ENCODE peak calls at places on chromosomes 4 and X, in seven cellular contexts. One of them, this sample, is unnamed.

GRCh38 chr4:39637572-39638357 is 900 bp downstream of the SMIM14 start:
- DNase-seq in neural progenitor cell: peak; percentile 91
- DNase-seq in GM23338: peak; percentile 95
- DNase-seq in MM.1S: peak; percentile 38
- DNase-seq in Karpas-422: peak; percentile 78
- DNase-seq in hepatocyte: peak; percentile 73
- DNase-seq in GM23248: peak; percentile 89
- DNase-seq in this sample: no peak

GRCh38 chr4:38332699-38333098 is 331.3 kb upstream of the KLF3 start:
- DNase-seq in Karpas-422: no peak
- DNase-seq in hepatocyte: no peak
- DNase-seq in GM23248: no peak
- DNase-seq in GM23338: no peak
- DNase-seq in neural progenitor cell: no peak
- DNase-seq in MM.1S: no peak
- DNase-seq in this sample: no peak

GRCh38 chr4:4457803-4458550 is 71.1 kb downstream of the NSG1 start:
- DNase-seq in GM23248: peak; percentile 87
- DNase-seq in Karpas-422: no peak
- DNase-seq in hepatocyte: no peak
- DNase-seq in MM.1S: no peak
- DNase-seq in neural progenitor cell: no peak
- DNase-seq in GM23338: peak; percentile 27
- DNase-seq in this sample: no peak

GRCh38 chr4:3401436-3402171 is 40.2 kb upstream of the HGFAC start:
- DNase-seq in neural progenitor cell: no peak
- DNase-seq in GM23248: no peak
- DNase-seq in Karpas-422: no peak
- DNase-seq in MM.1S: no peak
- DNase-seq in hepatocyte: no peak
- DNase-seq in GM23338: no peak
- DNase-seq in this sample: no peak

GRCh38 chr4:12421364-12421763 is 992.7 kb upstream of the HS3ST1 start:
- DNase-seq in hepatocyte: peak; percentile 17
- DNase-seq in GM23338: no peak
- DNase-seq in GM23248: no peak
- DNase-seq in MM.1S: no peak
- DNase-seq in Karpas-422: no peak
- DNase-seq in neural progenitor cell: no peak
- DNase-seq in this sample: no peak

GRCh38 chr4:53562409-53562808 is 28.9 kb downstream of the LNX1 start:
- DNase-seq in Karpas-422: no peak
- DNase-seq in GM23248: no peak
- DNase-seq in GM23338: no peak
- DNase-seq in MM.1S: no peak
- DNase-seq in hepatocyte: no peak
- DNase-seq in neural progenitor cell: no peak
- DNase-seq in this sample: no peak

GRCh38 chr4:98930311-98930865 is 1.5 kb upstream of the EIF4E start:
- DNase-seq in Karpas-422: no peak
- DNase-seq in GM23338: no peak
- DNase-seq in MM.1S: no peak
- DNase-seq in hepatocyte: no peak
- DNase-seq in neural progenitor cell: no peak
- DNase-seq in GM23248: no peak
- DNase-seq in this sample: no peak

GRCh38 chr4:59258002-59258401 is 1942.1 kb upstream of the ADGRL3 start:
- DNase-seq in hepatocyte: no peak
- DNase-seq in GM23248: no peak
- DNase-seq in MM.1S: no peak
- DNase-seq in GM23338: no peak
- DNase-seq in neural progenitor cell: no peak
- DNase-seq in Karpas-422: no peak
- DNase-seq in this sample: no peak

GRCh38 chrX:30653415-30654131 is at the start of gene GK:
- DNase-seq in neural progenitor cell: peak; percentile 39
- DNase-seq in hepatocyte: peak; percentile 25
- DNase-seq in GM23248: peak; percentile 46
- DNase-seq in MM.1S: peak; percentile 9
- DNase-seq in GM23338: peak; percentile 12
- DNase-seq in Karpas-422: peak; percentile 64
- DNase-seq in this sample: no peak

GRCh38 chr4:36712013-36712412 is 430.6 kb downstream of the DTHD1 start:
- DNase-seq in GM23338: no peak
- DNase-seq in neural progenitor cell: no peak
- DNase-seq in GM23248: no peak
- DNase-seq in Karpas-422: no peak
- DNase-seq in hepatocyte: no peak
- DNase-seq in MM.1S: no peak
- DNase-seq in this sample: no peak

GRCh38 chr4:113440366-113440765 is 321.2 kb downstream of the CAMK2D start:
- DNase-seq in hepatocyte: no peak
- DNase-seq in Karpas-422: no peak
- DNase-seq in GM23248: no peak
- DNase-seq in MM.1S: no peak
- DNase-seq in GM23338: no peak
- DNase-seq in neural progenitor cell: no peak
- DNase-seq in this sample: no peak

GRCh38 chr4:132269303-132269990 is 879.6 kb upstream of the PCDH10 start:
- DNase-seq in neural progenitor cell: no peak
- DNase-seq in GM23338: no peak
- DNase-seq in GM23248: no peak
- DNase-seq in MM.1S: no peak
- DNase-seq in Karpas-422: no peak
- DNase-seq in hepatocyte: no peak
- DNase-seq in this sample: no peak

GRCh38 chr4:132266374-132266773 is 882.7 kb upstream of the PCDH10 start:
- DNase-seq in neural progenitor cell: no peak
- DNase-seq in hepatocyte: no peak
- DNase-seq in GM23338: no peak
- DNase-seq in GM23248: no peak
- DNase-seq in MM.1S: peak; percentile 93
- DNase-seq in Karpas-422: no peak
- DNase-seq in this sample: no peak
- H3K4me1 ChIP-seq in neural progenitor cell: no peaks in the 10 kb centered on the region
- H3K4me1 ChIP-seq in hepatocyte: peaks cover 4% of the 10 kb centered on the region
- H3K4me1 ChIP-seq in GM23338: no peaks in the 10 kb centered on the region
- H3K4me1 ChIP-seq in GM23248: no peaks in the 10 kb centered on the region
- H3K4me1 ChIP-seq in MM.1S: peaks cover 42% of the 10 kb centered on the region
- H3K4me1 ChIP-seq in Karpas-422: peaks cover 13% of the 10 kb centered on the region
- H3K4me1 ChIP-seq in this sample: no peaks in the 10 kb centered on the region

GRCh38 chr4:6945052-6945409 is 35.4 kb downstream of the TBC1D14 start:
- DNase-seq in MM.1S: no peak
- DNase-seq in GM23338: no peak
- DNase-seq in GM23248: no peak
- DNase-seq in neural progenitor cell: peak; percentile 43
- DNase-seq in Karpas-422: no peak
- DNase-seq in hepatocyte: no peak
- DNase-seq in this sample: no peak
- H3K79me2 ChIP-seq in MM.1S: peaks cover 48% of the 10 kb centered on the region
- H3K79me2 ChIP-seq in GM23338: peaks cover 60% of the 10 kb centered on the region
- H3K79me2 ChIP-seq in GM23248: peaks cover 20% of the 10 kb centered on the region
- H3K79me2 ChIP-seq in neural progenitor cell: peaks cover 54% of the 10 kb centered on the region
- H3K79me2 ChIP-seq in Karpas-422: no peaks in the 10 kb centered on the region
- H3K79me2 ChIP-seq in hepatocyte: peaks cover 71% of the 10 kb centered on the region
- H3K79me2 ChIP-seq in this sample: no peaks in the 10 kb centered on the region

GRCh38 chr4:6986781-6987565 is 56.2 kb upstream of the TADA2B start:
- DNase-seq in neural progenitor cell: peak; percentile 99
- DNase-seq in MM.1S: peak; percentile 95
- DNase-seq in hepatocyte: peak; percentile 99
- DNase-seq in GM23338: peak; percentile 97
- DNase-seq in Karpas-422: peak; percentile 98
- DNase-seq in GM23248: peak; percentile 99
- DNase-seq in this sample: no peak
- H3K4me1 ChIP-seq in neural progenitor cell: peaks cover 32% of the 10 kb centered on the region
- H3K4me1 ChIP-seq in MM.1S: peaks cover 43% of the 10 kb centered on the region
- H3K4me1 ChIP-seq in hepatocyte: peaks cover 39% of the 10 kb centered on the region
- H3K4me1 ChIP-seq in GM23338: peaks cover 24% of the 10 kb centered on the region
- H3K4me1 ChIP-seq in Karpas-422: peaks cover 30% of the 10 kb centered on the region
- H3K4me1 ChIP-seq in GM23248: peaks cover 34% of the 10 kb centered on the region
- H3K4me1 ChIP-seq in this sample: peaks cover 47% of the 10 kb centered on the region

GRCh38 chr4:18014269-18014668 is 7.3 kb downstream of the LCORL start:
- DNase-seq in MM.1S: no peak
- DNase-seq in hepatocyte: no peak
- DNase-seq in GM23338: no peak
- DNase-seq in neural progenitor cell: no peak
- DNase-seq in GM23248: no peak
- DNase-seq in Karpas-422: no peak
- DNase-seq in this sample: no peak
- H3K79me2 ChIP-seq in MM.1S: peaks cover 99% of the 10 kb centered on the region
- H3K79me2 ChIP-seq in hepatocyte: peaks cover 100% of the 10 kb centered on the region
- H3K79me2 ChIP-seq in GM23338: peaks cover 100% of the 10 kb centered on the region
- H3K79me2 ChIP-seq in neural progenitor cell: peaks cover 100% of the 10 kb centered on the region
- H3K79me2 ChIP-seq in GM23248: peaks cover 100% of the 10 kb centered on the region
- H3K79me2 ChIP-seq in Karpas-422: peaks cover 99% of the 10 kb centered on the region
- H3K79me2 ChIP-seq in this sample: peaks cover 65% of the 10 kb centered on the region

GRCh38 chrX:107712231-107713204 is 63.1 kb downstream of the TSC22D3 start:
- DNase-seq in hepatocyte: peak; percentile 55
- DNase-seq in MM.1S: no peak
- DNase-seq in Karpas-422: peak; percentile 58
- DNase-seq in GM23248: peak; percentile 67
- DNase-seq in neural progenitor cell: no peak
- DNase-seq in GM23338: no peak
- DNase-seq in this sample: no peak

GRCh38 chrX:107715331-107716044 is 60.1 kb downstream of the TSC22D3 start:
- DNase-seq in neural progenitor cell: no peak
- DNase-seq in hepatocyte: no peak
- DNase-seq in MM.1S: no peak
- DNase-seq in Karpas-422: no peak
- DNase-seq in GM23248: peak; percentile 61
- DNase-seq in GM23338: no peak
- DNase-seq in this sample: no peak

GRCh38 chrX:107714196-107714811 is 61.3 kb downstream of the TSC22D3 start:
- DNase-seq in GM23248: peak; percentile 52
- DNase-seq in neural progenitor cell: no peak
- DNase-seq in GM23338: no peak
- DNase-seq in MM.1S: no peak
- DNase-seq in hepatocyte: no peak
- DNase-seq in Karpas-422: peak; percentile 62
- DNase-seq in this sample: no peak

GRCh38 chrX:107711521-107712041 is 64.0 kb downstream of the TSC22D3 start:
- DNase-seq in GM23338: no peak
- DNase-seq in hepatocyte: no peak
- DNase-seq in MM.1S: no peak
- DNase-seq in GM23248: no peak
- DNase-seq in Karpas-422: no peak
- DNase-seq in neural progenitor cell: no peak
- DNase-seq in this sample: no peak

GRCh38 chrX:107713205-107714195 is 62.1 kb downstream of the TSC22D3 start:
- DNase-seq in GM23248: peak; percentile 35
- DNase-seq in neural progenitor cell: no peak
- DNase-seq in GM23338: no peak
- DNase-seq in hepatocyte: no peak
- DNase-seq in MM.1S: no peak
- DNase-seq in Karpas-422: peak; percentile 60
- DNase-seq in this sample: no peak
- H3K4me1 ChIP-seq in GM23248: peaks cover 52% of the 10 kb centered on the region
- H3K4me1 ChIP-seq in neural progenitor cell: peaks cover 10% of the 10 kb centered on the region
- H3K4me1 ChIP-seq in GM23338: peaks cover 6% of the 10 kb centered on the region
- H3K4me1 ChIP-seq in hepatocyte: peaks cover 54% of the 10 kb centered on the region
- H3K4me1 ChIP-seq in MM.1S: peaks cover 31% of the 10 kb centered on the region
- H3K4me1 ChIP-seq in Karpas-422: peaks cover 74% of the 10 kb centered on the region
- H3K4me1 ChIP-seq in this sample: peaks cover 53% of the 10 kb centered on the region

DNA sequence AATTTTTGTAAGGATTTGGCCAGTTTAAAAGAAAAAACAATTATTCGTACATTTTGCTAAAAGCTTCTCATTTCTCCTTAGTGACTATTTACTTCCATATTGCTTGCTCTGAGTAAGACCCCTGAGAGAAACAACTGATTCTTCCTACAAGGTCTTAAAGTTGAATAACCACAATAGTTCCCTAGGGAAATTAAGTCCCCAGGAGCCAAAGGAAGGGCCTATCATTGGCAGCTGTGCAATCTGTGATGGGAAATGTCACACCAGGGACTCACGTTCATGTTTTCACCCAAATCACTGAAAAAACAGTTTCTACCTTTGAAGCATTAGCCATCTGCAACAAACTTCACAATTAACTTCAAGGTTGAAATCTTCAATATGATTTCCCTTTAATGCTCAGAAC is 66.7 kb downstream of the JADE1 start:
- DNase-seq in MM.1S: no peak
- DNase-seq in GM23248: no peak
- DNase-seq in neural progenitor cell: no peak
- DNase-seq in GM23338: no peak
- DNase-seq in hepatocyte: no peak
- DNase-seq in Karpas-422: no peak
- DNase-seq in this sample: no peak
- H3K79me2 ChIP-seq in MM.1S: no peaks in the 10 kb centered on the region
- H3K79me2 ChIP-seq in GM23248: no peaks in the 10 kb centered on the region
- H3K79me2 ChIP-seq in neural progenitor cell: no peaks in the 10 kb centered on the region
- H3K79me2 ChIP-seq in GM23338: no peaks in the 10 kb centered on the region
- H3K79me2 ChIP-seq in hepatocyte: no peaks in the 10 kb centered on the region
- H3K79me2 ChIP-seq in Karpas-422: no peaks in the 10 kb centered on the region
- H3K79me2 ChIP-seq in this sample: no peaks in the 10 kb centered on the region

DNA sequence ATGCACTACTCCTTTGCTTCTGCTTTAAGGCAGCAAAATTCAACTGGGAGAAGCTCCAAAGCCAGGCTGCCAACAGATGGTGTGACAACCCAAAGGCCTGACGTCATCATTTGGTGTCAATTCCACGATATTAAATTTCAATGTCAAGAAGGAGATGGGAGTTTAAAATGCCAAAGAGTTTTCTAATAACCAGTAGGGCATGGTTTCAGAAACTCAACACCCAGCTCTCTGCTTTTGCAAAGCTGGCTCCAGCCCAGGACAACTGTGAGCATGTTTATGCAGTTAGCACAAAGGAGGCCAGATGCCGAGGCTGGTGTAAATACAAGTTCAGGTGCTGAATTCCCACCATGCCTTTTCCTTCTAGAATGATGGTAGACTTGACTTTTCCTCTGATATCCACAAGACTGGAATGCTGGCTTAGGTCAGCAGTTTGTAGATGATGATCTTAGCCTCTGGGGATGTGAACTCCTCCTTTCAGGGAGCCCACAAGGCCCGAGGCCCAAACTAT is 67.3 kb downstream of the AFAP1 start:
- DNase-seq in MM.1S: no peak
- DNase-seq in hepatocyte: peak; percentile 19
- DNase-seq in Karpas-422: no peak
- DNase-seq in neural progenitor cell: no peak
- DNase-seq in GM23338: no peak
- DNase-seq in GM23248: peak; percentile 94
- DNase-seq in this sample: peak; percentile 50
- H3K4me1 ChIP-seq in MM.1S: no peaks in the 10 kb centered on the region
- H3K4me1 ChIP-seq in hepatocyte: peaks cover 5% of the 10 kb centered on the region
- H3K4me1 ChIP-seq in Karpas-422: no peaks in the 10 kb centered on the region
- H3K4me1 ChIP-seq in neural progenitor cell: no peaks in the 10 kb centered on the region
- H3K4me1 ChIP-seq in GM23338: peaks cover 26% of the 10 kb centered on the region
- H3K4me1 ChIP-seq in GM23248: peaks cover 91% of the 10 kb centered on the region
- H3K4me1 ChIP-seq in this sample: peaks cover 14% of the 10 kb centered on the region

DNA sequence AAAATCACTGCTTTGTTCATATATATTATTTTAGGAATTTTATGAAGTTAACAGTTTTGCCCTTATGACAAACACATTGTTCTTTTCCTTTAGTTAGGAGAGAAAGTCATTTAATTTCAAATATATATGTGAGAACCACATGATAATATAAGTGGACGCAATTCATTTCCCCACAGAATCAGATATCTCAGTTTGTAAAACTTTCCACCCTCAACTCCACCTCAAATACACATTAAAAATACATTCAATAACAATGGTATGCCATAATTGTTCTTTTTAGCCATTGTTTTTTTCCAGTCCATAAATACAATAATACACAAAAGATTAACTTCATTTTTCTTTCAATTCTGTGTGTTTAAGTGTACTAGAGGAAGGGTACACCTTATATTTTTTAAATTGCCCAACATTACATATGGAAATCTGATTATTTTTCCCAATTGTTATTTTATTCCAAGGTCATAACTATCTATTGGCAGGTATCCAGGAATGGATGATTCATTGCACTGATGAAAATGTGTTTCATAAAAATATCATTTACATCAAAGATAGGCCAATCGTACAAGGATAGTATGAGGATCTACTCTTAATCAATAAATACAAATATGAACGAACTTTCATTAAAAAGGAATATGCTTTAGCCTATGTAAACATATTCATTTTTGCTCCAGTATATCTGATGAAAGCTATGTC is 125.0 kb downstream of the PPP3CA start:
- DNase-seq in Karpas-422: no peak
- DNase-seq in hepatocyte: no peak
- DNase-seq in MM.1S: no peak
- DNase-seq in GM23248: no peak
- DNase-seq in neural progenitor cell: no peak
- DNase-seq in GM23338: no peak
- DNase-seq in this sample: no peak
- H3K79me2 ChIP-seq in Karpas-422: no peaks in the 10 kb centered on the region
- H3K79me2 ChIP-seq in hepatocyte: peaks cover 83% of the 10 kb centered on the region
- H3K79me2 ChIP-seq in MM.1S: peaks cover 43% of the 10 kb centered on the region
- H3K79me2 ChIP-seq in GM23248: peaks cover 97% of the 10 kb centered on the region
- H3K79me2 ChIP-seq in neural progenitor cell: peaks cover 16% of the 10 kb centered on the region
- H3K79me2 ChIP-seq in GM23338: peaks cover 11% of the 10 kb centered on the region
- H3K79me2 ChIP-seq in this sample: peaks cover 74% of the 10 kb centered on the region